ENCODE peak calls at places on chromosomes 4 and X, in four cellular contexts. X is hepatocyte, B is SK-N-SH, V is GM23248. Q is an unnamed sample.

GRCh38 chr4:81085979-81086378 is 55.5 kb downstream of the BMP3 start:
- DNase-seq in V (no peak), X (no peak), B (no peak), Q (no peak)

GRCh38 chr4:166585491-166585890 is 648.8 kb downstream of the SPOCK3 start:
- DNase-seq in V (no peak), X (no peak), B (no peak), Q (no peak)

GRCh38 chr4:90727938-90728337 is 600.7 kb downstream of the CCSER1 start:
- DNase-seq in B (no peak), X (no peak), V (no peak), Q (no peak)

GRCh38 chr4:53800741-53801140 is 209.5 kb upstream of the LNX1 start:
- DNase-seq in B (no peak), V (peak; percentile 26), X (no peak), Q (no peak)

GRCh38 chr4:184328022-184328736 is 110.5 kb upstream of the ENPP6 start:
- DNase-seq in B (no peak), V (no peak), X (no peak), Q (peak; percentile 94)

GRCh38 chr4:8127051-8127798 is 31.4 kb downstream of the ABLIM2 start:
- DNase-seq in X (no peak), V (no peak), B (no peak), Q (no peak)

GRCh38 chr4:38275331-38275821 is 315.2 kb downstream of the PTTG2 start:
- DNase-seq in B (no peak), X (peak; percentile 50), V (no peak), Q (peak; percentile 30)

GRCh38 chr4:151862766-151863165 is 102.0 kb upstream of the GATB start:
- DNase-seq in B (no peak), X (no peak), V (peak; percentile 71), Q (no peak)

GRCh38 chr4:6746721-6747689 is 31.0 kb downstream of the BLOC1S4 start:
- DNase-seq in X (peak; percentile 28), V (peak; percentile 32), B (no peak), Q (no peak)

GRCh38 chr4:8391972-8392371 is 48.6 kb downstream of the ACOX3 start:
- DNase-seq in B (no peak), V (peak; percentile 87), X (no peak), Q (no peak)

GRCh38 chr4:25860586-25861421 is 2.0 kb downstream of the SEL1L3 start:
- DNase-seq in X (peak; percentile 26), B (no peak), V (peak; percentile 13), Q (no peak)

GRCh38 chr4:10343656-10344055 is 113.6 kb downstream of the ZNF518B start:
- DNase-seq in X (no peak), V (no peak), B (no peak), Q (no peak)

GRCh38 chrX:64894454-64895038 is 81.7 kb downstream of the ZC4H2 start:
- DNase-seq in V (peak; percentile 46), X (peak; percentile 44), B (peak; percentile 25), Q (peak; percentile 27)

GRCh38 chr4:184145596-184145995 is 72.1 kb downstream of the ENPP6 start:
- DNase-seq in B (no peak), X (no peak), V (no peak), Q (no peak)

GRCh38 chr4:121155893-121156292 is 8.2 kb downstream of the TNIP3 start:
- DNase-seq in B (peak; percentile 4), V (peak; percentile 93), X (no peak), Q (no peak)

GRCh38 chr4:152255437-152255836 is 280.5 kb downstream of the FBXW7 start:
- DNase-seq in X (no peak), B (no peak), V (peak; percentile 56), Q (no peak)

GRCh38 chr4:99574530-99575314 is at the start of gene MTTP:
- DNase-seq in X (peak; percentile 13), V (no peak), B (no peak), Q (peak; percentile 28)
- H3K4me2 ChIP-seq in X (peak within 1 kb of the TSS; percentile 64), V (no peak within 1 kb of the TSS), B (no peak within 1 kb of the TSS), Q (peak within 1 kb of the TSS; percentile 32)

DNA sequence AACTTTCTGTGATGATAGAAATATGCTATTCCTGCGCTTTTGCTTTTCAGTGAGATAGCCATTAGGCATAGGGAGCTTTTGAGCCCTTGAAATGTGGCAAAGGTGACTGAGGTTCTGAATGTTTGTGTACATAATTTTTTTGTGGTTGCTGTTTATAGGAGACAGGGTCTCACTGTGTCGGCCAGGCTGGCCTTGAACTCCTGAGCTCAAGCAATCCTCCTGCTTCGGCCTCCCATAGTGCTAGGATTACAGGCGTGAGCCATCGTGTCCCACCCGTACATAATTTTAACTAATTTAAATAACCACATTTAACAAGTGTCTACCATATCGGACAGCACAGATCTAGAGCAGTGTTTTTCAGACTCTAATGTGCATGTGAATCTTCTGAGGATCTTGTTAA is 45.4 kb downstream of the CASP6 start:
- DNase-seq in V (no peak), B (no peak), X (no peak), Q (no peak)
- TF ChIP-seq EZH2phosphoT487 in V (no peak), B (no peak), X (no peak), Q (no peak)

DNA sequence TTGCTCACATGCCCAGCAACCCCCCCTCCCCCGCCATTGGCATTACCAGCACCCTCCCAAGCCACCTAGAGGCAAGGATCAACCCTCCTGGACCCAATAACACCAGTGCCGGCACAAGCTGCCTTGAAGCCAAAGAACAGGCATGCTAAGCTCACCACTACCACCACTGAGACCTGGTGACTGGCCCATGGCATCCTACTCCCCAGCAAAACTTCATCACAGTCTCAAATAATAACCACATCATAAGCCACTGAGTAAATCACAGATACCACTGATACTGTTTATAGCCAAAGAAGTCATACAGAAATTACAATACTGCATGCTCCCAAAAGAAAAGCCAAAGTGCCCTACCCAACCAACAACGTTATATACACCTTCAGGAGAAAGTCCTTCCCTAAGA is 73.6 kb upstream of the RPL34 start:
- DNase-seq in B (no peak), V (no peak), X (no peak), Q (no peak)
- H3K9me3 ChIP-seq in B (no peaks in the 10 kb centered on the region), V (no peaks in the 10 kb centered on the region), X (no peaks in the 10 kb centered on the region), Q (no peaks in the 10 kb centered on the region)

GRCh38 chr4:155805016-155805415 is 46.2 kb downstream of the GUCY1B1 start:
- DNase-seq in V (peak; percentile 26), B (no peak), X (no peak), Q (no peak)
- H3K4me2 ChIP-seq in V (no peak overlapping the region), B (peak overlapping the region; percentile 42), X (no peak overlapping the region), Q (no peak overlapping the region)